ENCODE peak calls at places on chromosomes 11 and 22, in eight cellular contexts. I, Q, S, B, C, X, F and W are unnamed samples.

GRCh38 chr22:37235897-37236607 is 8.0 kb downstream of the RAC2 start:
- DNase-seq in B (no peak), C (no peak), Q (no peak), F (no peak), S (no peak), X (peak; percentile 7), I (no peak), W (no peak)

GRCh38 chr11:48172818-48173609 is 43.6 kb upstream of the OR4B1 start:
- DNase-seq in S (peak; percentile 57), F (peak; percentile 72), Q (peak; percentile 77), C (peak; percentile 43), B (peak; percentile 51), X (peak; percentile 60), I (peak; percentile 51), W (peak; percentile 75)

GRCh38 chr11:72553748-72554147 is 119.4 kb upstream of the CLPB start:
- DNase-seq in Q (no peak), F (no peak), X (no peak), I (no peak), S (no peak), B (peak; percentile 19), C (no peak), W (no peak)

GRCh38 chr22:48444320-48445112 is 1383.2 kb downstream of the BRD1 start:
- DNase-seq in X (no peak), Q (no peak), F (no peak), S (no peak), C (peak; percentile 67), I (no peak), B (peak; percentile 75), W (peak; percentile 81)

GRCh38 chr11:67073908-67074307 is 17.3 kb downstream of the RHOD start:
- DNase-seq in Q (no peak), F (no peak), S (no peak), I (no peak), B (no peak), X (no peak), C (no peak), W (no peak)

GRCh38 chr11:116176484-116177005 is 596.2 kb downstream of the BUD13 start:
- DNase-seq in C (no peak), F (no peak), X (no peak), I (no peak), B (no peak), Q (no peak), S (no peak), W (no peak)

GRCh38 chr11:64571410-64572091 is 19.5 kb upstream of the SLC22A12 start:
- DNase-seq in X (no peak), F (peak; percentile 58), S (no peak), C (no peak), Q (no peak), I (no peak), B (peak; percentile 35), W (no peak)

GRCh38 chr11:32232516-32232915 is 141.6 kb downstream of the RCN1 start:
- DNase-seq in C (no peak), Q (no peak), S (no peak), I (no peak), F (no peak), X (no peak), B (no peak), W (no peak)

GRCh38 chr11:120037111-120037510 is 100.8 kb downstream of the TRIM29 start:
- DNase-seq in F (no peak), S (no peak), I (no peak), Q (no peak), B (no peak), C (no peak), X (no peak), W (no peak)

GRCh38 chr11:95147364-95147905 is 57.8 kb downstream of the ENDOD1 start:
- DNase-seq in S (peak; percentile 88), I (no peak), Q (peak; percentile 77), C (no peak), F (peak; percentile 93), X (no peak), B (peak; percentile 82), W (no peak)

GRCh38 chr22:24728790-24729637 is 45.5 kb downstream of the PIWIL3 start:
- DNase-seq in B (no peak), X (no peak), S (peak; percentile 54), F (no peak), C (no peak), I (no peak), Q (no peak), W (peak; percentile 30)

GRCh38 chr22:43777204-43777671 is 34.9 kb downstream of the EFCAB6 start:
- DNase-seq in Q (peak; percentile 44), B (peak; percentile 83), I (no peak), F (peak; percentile 77), C (no peak), S (peak; percentile 21), X (no peak), W (peak; percentile 35)

GRCh38 chr11:2459016-2459725 is 14.4 kb downstream of the KCNQ1 start:
- DNase-seq in X (peak; percentile 57), F (no peak), C (no peak), I (no peak), S (no peak), Q (no peak), B (no peak), W (no peak)

GRCh38 chr11:57406337-57406904 is 16.0 kb upstream of the PRG2 start:
- DNase-seq in I (no peak), X (no peak), B (peak; percentile 60), S (peak; percentile 31), F (peak; percentile 46), Q (no peak), C (no peak), W (no peak)

GRCh38 chr22:44464000-44464399 is 34.0 kb downstream of the RTL6 start:
- DNase-seq in C (no peak), F (no peak), Q (no peak), X (no peak), B (no peak), I (no peak), S (no peak), W (no peak)

GRCh38 chr11:112610494-112610893 is 349.8 kb upstream of the PLET1 start:
- DNase-seq in F (peak; percentile 4), I (no peak), C (no peak), X (no peak), Q (no peak), S (no peak), B (no peak), W (no peak)

GRCh38 chr11:94528551-94528950 is 15.2 kb upstream of the FUT4 start:
- DNase-seq in Q (no peak), I (no peak), F (peak; percentile 33), B (no peak), X (no peak), S (no peak), C (no peak), W (no peak)

GRCh38 chr11:14350215-14350614 is 8.8 kb downstream of the RRAS2 start:
- DNase-seq in Q (no peak), X (no peak), F (no peak), I (no peak), B (no peak), S (no peak), C (no peak), W (no peak)

GRCh38 chr22:43388420-43388851 is 23.4 kb upstream of the MPPED1 start:
- DNase-seq in C (peak; percentile 76), X (peak; percentile 73), F (peak; percentile 69), I (peak; percentile 56), S (peak; percentile 46), Q (peak; percentile 86), B (peak; percentile 80), W (peak; percentile 93)

GRCh38 chr11:108589136-108589535 is 4.4 kb downstream of the EXPH5 start:
- DNase-seq in B (no peak), S (no peak), I (no peak), C (no peak), Q (no peak), F (no peak), X (no peak), W (no peak)

GRCh38 chr11:46127150-46127638 is 5.9 kb upstream of the PHF21A start:
- DNase-seq in I (no peak), F (peak; percentile 84), C (peak; percentile 50), B (peak; percentile 75), X (no peak), Q (peak; percentile 79), S (peak; percentile 32), W (no peak)

GRCh38 chr11:55942785-55943392 is 6.7 kb upstream of the OR5I1 start:
- DNase-seq in S (peak; percentile 1), B (no peak), I (no peak), C (no peak), Q (peak; percentile 2), F (peak; percentile 49), X (no peak), W (no peak)

GRCh38 chr11:68503281-68503687 is 42.7 kb downstream of the PPP6R3 start:
- DNase-seq in B (no peak), C (no peak), F (no peak), X (no peak), I (no peak), Q (peak; percentile 24), S (peak; percentile 41), W (no peak)

GRCh38 chr22:46537221-46537945 is at the start of gene CELSR1:
- DNase-seq in C (peak; percentile 65), S (no peak), X (no peak), I (no peak), B (peak; percentile 79), F (peak; percentile 50), Q (no peak), W (no peak)

GRCh38 chr11:1015826-1016565 is 20.5 kb downstream of the MUC6 start:
- DNase-seq in Q (no peak), S (no peak), X (no peak), F (no peak), B (no peak), I (no peak), C (no peak), W (no peak)

GRCh38 chr22:19631899-19632670 is 82.2 kb upstream of the SEPTIN5 start:
- DNase-seq in C (no peak), X (no peak), S (peak; percentile 20), I (peak; percentile 50), Q (peak; percentile 53), F (peak; percentile 54), B (peak; percentile 67), W (peak; percentile 66)

GRCh38 chr22:29112680-29113079 is 39.8 kb downstream of the KREMEN1 start:
- DNase-seq in F (peak; percentile 70), Q (no peak), C (no peak), X (no peak), B (no peak), S (no peak), I (no peak), W (no peak)

GRCh38 chr11:110075822-110076208 is 17.4 kb upstream of the ZC3H12C start:
- DNase-seq in F (no peak), B (no peak), X (no peak), I (no peak), S (no peak), C (no peak), Q (no peak), W (no peak)

GRCh38 chr11:29025001-29025400 is 916.8 kb downstream of the METTL15 start:
- DNase-seq in Q (no peak), I (no peak), B (no peak), F (peak; percentile 29), S (peak; percentile 32), X (no peak), C (no peak), W (no peak)

GRCh38 chr11:45324459-45324858 is 38.3 kb upstream of the SYT13 start:
- DNase-seq in Q (no peak), F (no peak), X (no peak), S (no peak), C (no peak), B (no peak), I (no peak), W (no peak)

GRCh38 chr22:48700566-48701295 is 1126.9 kb downstream of the BRD1 start:
- DNase-seq in Q (no peak), F (no peak), B (no peak), I (peak; percentile 66), X (peak; percentile 27), C (no peak), S (no peak), W (no peak)

GRCh38 chr11:40293655-40294342 is 1165.7 kb downstream of the LRRC4C start:
- DNase-seq in X (no peak), I (no peak), C (peak; percentile 56), B (peak; percentile 16), S (peak; percentile 93), F (peak; percentile 60), Q (peak; percentile 86), W (peak; percentile 94)

GRCh38 chr11:73227571-73228211 is 9.6 kb downstream of the P2RY2 start:
- DNase-seq in X (peak; percentile 83), F (no peak), I (no peak), S (no peak), B (no peak), Q (no peak), C (no peak), W (no peak)